ENCODE peak calls at places on chromosomes 7 and 10, in eight cellular contexts. Q is mammary epithelial cell, B is fibroblast of lung, D is body of pancreas, R is HFF-Myc, H is dorsolateral prefrontal cortex, F is AG04449, I is sigmoid colon. M is an unnamed sample.

GRCh38 chr7:105776068-105776790 is 100.2 kb downstream of the ATXN7L1 start:
- DNase-seq in B (peak), F (peak), D (peak), Q (peak), I (peak), R (peak), H (no peak), M (peak)

GRCh38 chr10:21369697-21370096 is 155.8 kb downstream of the SKIDA1 start:
- DNase-seq in I (no peak), H (no peak), B (peak), Q (no peak), D (no peak), F (no peak), R (no peak), M (no peak)

GRCh38 chr10:62562101-62562500 is 187.9 kb downstream of the ZNF365 start:
- DNase-seq in F (no peak), Q (no peak), I (no peak), B (no peak), H (no peak), R (no peak), D (no peak), M (peak)

GRCh38 chr10:21468086-21468485 is 57.4 kb downstream of the SKIDA1 start:
- DNase-seq in H (no peak), I (no peak), Q (no peak), B (no peak), F (no peak), R (no peak), D (no peak), M (no peak)

GRCh38 chr10:101840741-101841453 is 2.7 kb downstream of the KCNIP2 start:
- DNase-seq in I (peak), H (peak), F (no peak), R (peak), D (peak), Q (peak), B (peak), M (peak)

GRCh38 chr7:93678185-93678584 is 103.7 kb upstream of the CALCR start:
- DNase-seq in R (no peak), B (no peak), I (no peak), Q (no peak), F (no peak), H (no peak), D (no peak), M (no peak)

GRCh38 chr7:116433246-116433645 is 66.3 kb upstream of the CAV2 start:
- DNase-seq in D (no peak), H (no peak), B (peak), Q (no peak), I (no peak), F (no peak), R (no peak), M (peak)

GRCh38 chr10:133394801-133395221 is 854 bp downstream of the MTG1 start:
- DNase-seq in D (no peak), R (no peak), I (peak), H (peak), Q (no peak), F (no peak), B (no peak), M (no peak)

GRCh38 chr7:47233996-47234395 is 347.9 kb downstream of the TNS3 start:
- DNase-seq in D (no peak), H (no peak), Q (no peak), F (no peak), B (no peak), R (no peak), I (no peak), M (no peak)

GRCh38 chr10:86123304-86123703 is 243.3 kb downstream of the GRID1 start:
- DNase-seq in I (no peak), B (no peak), F (no peak), R (no peak), D (no peak), H (no peak), Q (no peak), M (no peak)

GRCh38 chr7:14886533-14886932 is 16.0 kb downstream of the DGKB start:
- DNase-seq in R (no peak), D (no peak), I (no peak), Q (no peak), H (no peak), B (no peak), F (no peak), M (no peak)

GRCh38 chr7:82975811-82976468 is 186.7 kb downstream of the PCLO start:
- DNase-seq in B (no peak), I (no peak), H (no peak), Q (peak), D (no peak), R (no peak), F (no peak), M (no peak)

GRCh38 chr7:82985144-82985802 is 177.4 kb downstream of the PCLO start:
- DNase-seq in D (no peak), R (no peak), Q (peak), F (no peak), H (no peak), I (no peak), B (no peak), M (no peak)

DNA sequence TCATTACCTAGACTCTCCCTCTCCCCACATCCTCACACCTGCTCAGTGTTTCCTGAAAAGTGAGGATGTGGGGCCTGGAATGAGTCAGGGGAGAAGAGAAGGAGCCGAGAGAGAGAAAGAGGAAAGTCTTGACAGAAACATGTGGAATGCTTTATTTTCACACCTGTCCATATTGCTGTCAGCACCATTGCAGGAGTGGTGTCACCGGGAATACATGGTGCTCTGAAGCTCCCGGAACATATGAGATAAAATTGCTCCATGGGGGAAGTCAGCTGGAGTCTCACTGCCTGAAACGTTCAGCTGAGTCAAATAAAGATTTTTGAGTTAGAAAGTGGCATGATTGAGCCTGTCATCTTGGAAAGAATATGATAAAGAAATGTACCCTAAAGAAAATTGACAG is 182.6 kb downstream of the PCLO start:
- DNase-seq in B (no peak), R (no peak), H (no peak), I (no peak), Q (no peak), F (no peak), D (no peak), M (no peak)
- H3K4me3 ChIP-seq in B (no peak), R (no peak), H (no peak), I (no peak), Q (no peak), F (no peak), D (no peak), M (no peak)

GRCh38 chr10:89503151-89503550 is 32.2 kb downstream of the SLC16A12 start:
- DNase-seq in Q (no peak), R (no peak), B (no peak), F (no peak), I (no peak), H (no peak), D (no peak), M (no peak)
- TF ChIP-seq CTCF in Q (no peak), R (no peak), B (no peak), F (no peak), I (no peak), H (no peak), D (no peak), M (no peak)

DNA sequence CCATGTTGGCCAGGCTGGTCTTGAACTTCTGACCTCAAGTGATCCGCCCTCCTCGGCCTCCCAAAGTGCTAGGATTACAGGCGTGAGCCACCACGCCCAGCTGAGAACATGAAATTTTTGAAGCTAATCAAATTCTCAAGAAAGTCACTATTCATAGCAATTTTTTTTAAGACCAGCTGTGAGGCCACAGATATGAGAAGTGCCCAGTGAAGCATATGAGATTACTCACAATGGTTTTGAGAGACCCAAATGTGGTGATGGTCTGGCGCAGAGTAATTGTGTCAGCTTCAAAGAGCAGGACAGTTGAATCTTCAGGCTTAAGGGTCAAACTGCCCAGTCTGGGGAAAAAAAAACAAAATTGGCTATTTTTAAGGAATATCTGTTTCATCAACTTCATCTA is 16.2 kb downstream of the NCOA4 start:
- DNase-seq in I (no peak), F (no peak), B (no peak), Q (no peak), R (no peak), D (no peak), H (no peak), M (no peak)
- H3K4me3 ChIP-seq in I (no peak), F (no peak), B (no peak), Q (no peak), R (no peak), D (no peak), H (no peak), M (no peak)

GRCh38 chr7:142883145-142883544 is 2.4 kb downstream of the TRPV6 start:
- DNase-seq in B (no peak), Q (no peak), F (no peak), H (no peak), I (no peak), D (no peak), R (no peak), M (no peak)

GRCh38 chr7:142881586-142882337 is 3.8 kb downstream of the TRPV6 start:
- DNase-seq in H (no peak), R (no peak), B (no peak), F (no peak), I (no peak), Q (no peak), D (no peak), M (no peak)

GRCh38 chr7:142882338-142882678 is 3.2 kb downstream of the TRPV6 start:
- DNase-seq in R (no peak), I (no peak), B (no peak), H (no peak), Q (no peak), D (no peak), F (no peak), M (no peak)

GRCh38 chr7:142879060-142879459 is 6.5 kb downstream of the TRPV6 start:
- DNase-seq in D (no peak), Q (no peak), H (no peak), B (no peak), R (no peak), F (no peak), I (no peak), M (no peak)

GRCh38 chr7:142880886-142881505 is 4.5 kb downstream of the TRPV6 start:
- DNase-seq in F (no peak), H (no peak), Q (no peak), D (peak), R (no peak), B (peak), I (no peak), M (peak)
- TF ChIP-seq CTCF in F (peak), H (peak), Q (peak), D (peak), R (peak), B (peak), I (peak), M (peak)